ENCODE peak calls at places on chromosomes 13 and 19, in seven cellular contexts. P is H1, M is activated B cell treated with CpG ODN at 0.5 μM for 24 hours, G is GM12865, X is Calu3, E is colonic mucosa, Q is breast epithelium. Z is an unnamed sample.

GRCh38 chr13:41361501-41361900 is 50.4 kb downstream of the NAA16 start:
- DNase-seq in P (no peak), M (no peak), G (no peak), X (no peak), E (no peak), Q (no peak), Z (no peak)

GRCh38 chr13:94636942-94637578 is 35.4 kb downstream of the GPR180 start:
- DNase-seq in P (no peak), M (no peak), G (no peak), X (no peak), E (no peak), Q (no peak), Z (no peak)

GRCh38 chr19:8373867-8374813 is 10.2 kb downstream of the ANGPTL4 start:
- DNase-seq in P (no peak), M (no peak), G (no peak), X (no peak), E (no peak), Q (peak), Z (no peak)

GRCh38 chr13:61954092-61954491 is 538.4 kb upstream of the PCDH20 start:
- DNase-seq in P (no peak), M (no peak), G (peak), X (no peak), E (no peak), Q (no peak), Z (no peak)

GRCh38 chr13:89029062-89029461 is 1357.9 kb downstream of the SLITRK5 start:
- DNase-seq in P (no peak), M (no peak), G (no peak), X (no peak), E (no peak), Q (no peak), Z (peak)

GRCh38 chr13:94947965-94948371 is 235.6 kb upstream of the SOX21 start:
- DNase-seq in P (peak), M (no peak), G (no peak), X (no peak), E (no peak), Q (no peak), Z (no peak)

GRCh38 chr19:17125052-17125727 is 49.6 kb downstream of the MYO9B start:
- DNase-seq in P (no peak), M (no peak), G (peak), X (no peak), E (no peak), Q (no peak), Z (peak)

GRCh38 chr19:57406516-57407123 is 4.3 kb upstream of the ZNF17 start:
- DNase-seq in P (peak), M (peak), G (peak), X (peak), E (peak), Q (peak), Z (peak)

GRCh38 chr19:55014714-55015113 is 23.4 kb downstream of the GP6 start:
- DNase-seq in P (no peak), M (no peak), G (no peak), X (no peak), E (no peak), Q (no peak), Z (peak)

GRCh38 chr19:14629557-14629956 is 45.1 kb downstream of the ADGRE3 start:
- DNase-seq in P (no peak), M (no peak), G (no peak), X (no peak), E (no peak), Q (no peak), Z (no peak)

GRCh38 chr19:12623361-12624031 is 12.8 kb downstream of the ZNF791 start:
- DNase-seq in P (no peak), M (no peak), G (no peak), X (no peak), E (no peak), Q (no peak), Z (no peak)

GRCh38 chr13:50969691-50970090 is 60.1 kb downstream of the RNASEH2B start:
- DNase-seq in P (no peak), M (no peak), G (no peak), X (no peak), E (no peak), Q (no peak), Z (peak)

GRCh38 chr19:35318679-35319448 is 10.1 kb upstream of the CD22 start:
- DNase-seq in P (no peak), M (no peak), G (no peak), X (peak), E (peak), Q (peak), Z (peak)

GRCh38 chr13:33730147-33730546 is 87.8 kb upstream of the RFC3 start:
- DNase-seq in P (no peak), M (no peak), G (peak), X (no peak), E (no peak), Q (no peak), Z (no peak)

GRCh38 chr19:11423804-11424318 is 4.7 kb upstream of the RGL3 start:
- DNase-seq in P (no peak), M (no peak), G (no peak), X (no peak), E (no peak), Q (no peak), Z (no peak)

GRCh38 chr19:57583521-57584416 is at the start of gene ZIK1:
- DNase-seq in P (peak), M (peak), G (peak), X (no peak), E (peak), Q (peak), Z (peak)

GRCh38 chr19:56314018-56314583 is 538 bp downstream of the ZSCAN5A start:
- DNase-seq in P (peak), M (no peak), G (no peak), X (peak), E (no peak), Q (no peak), Z (no peak)

GRCh38 chr19:29724102-29724641 is 9.1 kb upstream of the C19orf12 start:
- DNase-seq in P (no peak), M (no peak), G (peak), X (no peak), E (no peak), Q (no peak), Z (peak)

GRCh38 chr19:21109116-21109515 is 27.1 kb downstream of the ZNF714 start:
- DNase-seq in P (no peak), M (no peak), G (no peak), X (no peak), E (no peak), Q (no peak), Z (no peak)

GRCh38 chr19:33514885-33515485 is 6.6 kb downstream of the PEPD start:
- DNase-seq in P (no peak), M (no peak), G (no peak), X (no peak), E (peak), Q (no peak), Z (no peak)

GRCh38 chr13:21014666-21015170 is 46.7 kb downstream of the LATS2 start:
- DNase-seq in P (no peak), M (no peak), G (no peak), X (no peak), E (no peak), Q (no peak), Z (no peak)

GRCh38 chr19:18086590-18087138 is at the start of gene IL12RB1:
- DNase-seq in P (no peak), M (peak), G (peak), X (no peak), E (no peak), Q (no peak), Z (peak)

GRCh38 chr13:26719356-26719945 is 41.1 kb downstream of the GPR12 start:
- DNase-seq in P (no peak), M (no peak), G (no peak), X (no peak), E (no peak), Q (no peak), Z (no peak)

GRCh38 chr19:7868326-7868670 is 5.9 kb downstream of the PRR36 start:
- DNase-seq in P (no peak), M (no peak), G (no peak), X (no peak), E (no peak), Q (no peak), Z (peak)

GRCh38 chr13:59842507-59842906 is 321.2 kb downstream of the DIAPH3 start:
- DNase-seq in P (no peak), M (no peak), G (no peak), X (no peak), E (no peak), Q (no peak), Z (no peak)

GRCh38 chr19:21877976-21878375 is 42.0 kb upstream of the ZNF43 start:
- DNase-seq in P (no peak), M (no peak), G (no peak), X (no peak), E (no peak), Q (no peak), Z (no peak)

GRCh38 chr19:2014731-2015610 is 543 bp downstream of the BTBD2 start:
- DNase-seq in P (no peak), M (peak), G (peak), X (no peak), E (no peak), Q (no peak), Z (peak)

GRCh38 chr13:99218545-99218944 is 17.9 kb downstream of the UBAC2 start:
- DNase-seq in P (no peak), M (no peak), G (no peak), X (no peak), E (no peak), Q (no peak), Z (no peak)

GRCh38 chr13:106083620-106084350 is 451.7 kb downstream of the EFNB2 start:
- DNase-seq in P (no peak), M (no peak), G (peak), X (peak), E (peak), Q (no peak), Z (peak)

GRCh38 chr19:21568816-21569496 is 63.6 kb downstream of the ZNF429 start:
- DNase-seq in P (no peak), M (peak), G (no peak), X (no peak), E (peak), Q (peak), Z (peak)

GRCh38 chr13:94006271-94006670 is 473.2 kb downstream of the DCT start:
- DNase-seq in P (no peak), M (no peak), G (no peak), X (no peak), E (no peak), Q (no peak), Z (no peak)

GRCh38 chr19:2702170-2703076 is at the start of gene GNG7:
- DNase-seq in P (no peak), M (peak), G (peak), X (peak), E (peak), Q (peak), Z (peak)

GRCh38 chr13:94454906-94455305 is 24.6 kb downstream of the DCT start:
- DNase-seq in P (no peak), M (no peak), G (no peak), X (no peak), E (no peak), Q (no peak), Z (peak)

GRCh38 chr13:25654332-25654731 is 282.6 kb downstream of the ATP8A2 start:
- DNase-seq in P (no peak), M (no peak), G (no peak), X (no peak), E (no peak), Q (no peak), Z (no peak)

GRCh38 chr13:76903544-76904162 is 17.4 kb upstream of the KCTD12 start:
- DNase-seq in P (peak), M (no peak), G (peak), X (peak), E (peak), Q (no peak), Z (peak)

GRCh38 chr13:104414771-104415170 is 1348.6 kb upstream of the SLC10A2 start:
- DNase-seq in P (no peak), M (no peak), G (no peak), X (no peak), E (no peak), Q (no peak), Z (no peak)
- TF ChIP-seq CTCF in P (no peak), M (no peak), G (no peak), X (no peak), E (no peak), Q (no peak), Z (no peak)

GRCh38 chr13:75867718-75868117 is 231.6 kb downstream of the LMO7 start:
- DNase-seq in P (no peak), M (no peak), G (no peak), X (no peak), E (no peak), Q (no peak), Z (no peak)

GRCh38 chr13:75872970-75873369 is 236.8 kb downstream of the LMO7 start:
- DNase-seq in P (no peak), M (no peak), G (no peak), X (no peak), E (no peak), Q (no peak), Z (no peak)

GRCh38 chr13:75871059-75871458 is 234.9 kb downstream of the LMO7 start:
- DNase-seq in P (no peak), M (no peak), G (no peak), X (no peak), E (no peak), Q (no peak), Z (no peak)

GRCh38 chr13:75869981-75870380 is 233.9 kb downstream of the LMO7 start:
- DNase-seq in P (no peak), M (no peak), G (no peak), X (no peak), E (no peak), Q (no peak), Z (peak)

GRCh38 chr13:75870397-75870801 is 234.3 kb downstream of the LMO7 start:
- DNase-seq in P (no peak), M (no peak), G (peak), X (no peak), E (no peak), Q (no peak), Z (peak)
- TF ChIP-seq CTCF in P (peak), M (no peak), G (peak), X (no peak), E (peak), Q (peak), Z (peak)

GRCh38 chr19:518292-519231 is 11.3 kb downstream of the TPGS1 start:
- DNase-seq in P (no peak), M (no peak), G (peak), X (no peak), E (no peak), Q (no peak), Z (peak)
- TF ChIP-seq CTCF in P (peak), M (no peak), G (no peak), X (no peak), E (no peak), Q (no peak), Z (peak)

GRCh38 chr19:53809518-53810186 is 14.5 kb downstream of the NLRP12 start:
- DNase-seq in P (peak), M (no peak), G (no peak), X (no peak), E (no peak), Q (no peak), Z (peak)
- TF ChIP-seq CTCF in P (peak), M (no peak), G (no peak), X (no peak), E (no peak), Q (no peak), Z (no peak)

DNA sequence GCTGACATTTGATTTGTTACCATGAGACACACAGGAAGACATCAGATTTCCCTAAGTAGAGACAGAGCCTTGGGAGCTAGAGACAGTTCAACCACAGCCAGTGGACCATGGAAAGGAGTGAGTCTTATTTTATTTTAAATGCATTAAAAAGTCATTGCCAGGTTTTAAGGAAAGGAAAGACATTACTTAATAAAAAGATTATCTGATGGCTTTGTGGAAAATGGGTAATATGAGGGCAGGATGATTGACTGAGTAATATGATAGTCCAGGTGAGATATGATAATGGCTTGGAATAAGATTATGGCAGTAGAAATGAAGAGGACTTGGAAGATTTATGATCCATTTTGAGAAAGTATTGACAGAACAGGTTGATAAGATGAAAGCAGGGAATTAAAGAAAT is 580.1 kb downstream of the GPC5 start:
- DNase-seq in P (no peak), M (no peak), G (no peak), X (no peak), E (no peak), Q (no peak), Z (no peak)
- TF ChIP-seq CTCF in P (no peak), M (no peak), G (no peak), X (no peak), E (no peak), Q (no peak), Z (no peak)

GRCh38 chr19:48719263-48720171 is at the start of gene MAMSTR:
- DNase-seq in P (no peak), M (no peak), G (no peak), X (no peak), E (no peak), Q (no peak), Z (no peak)
- TF ChIP-seq CTCF in P (no peak), M (no peak), G (no peak), X (no peak), E (no peak), Q (no peak), Z (no peak)

DNA sequence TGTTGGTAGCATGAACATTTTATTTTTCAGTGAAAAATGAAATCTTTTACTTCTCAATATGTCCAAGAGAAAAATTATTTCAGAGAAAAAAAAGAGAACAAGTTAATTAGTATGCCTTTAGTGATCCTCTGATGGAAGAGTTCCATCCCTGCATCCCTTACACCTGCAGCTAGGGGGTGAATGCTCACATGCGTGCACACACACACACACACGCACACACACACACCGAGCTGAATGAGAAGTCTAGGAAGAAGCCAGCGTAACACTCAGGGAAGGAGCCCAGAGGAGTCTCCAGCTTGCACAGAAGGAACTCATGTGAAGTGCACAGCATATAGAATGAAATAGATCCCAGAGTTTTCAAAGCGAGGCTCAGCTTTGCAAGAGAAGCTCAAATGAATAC is 510.5 kb downstream of the IRS2 start:
- DNase-seq in P (no peak), M (no peak), G (no peak), X (peak), E (no peak), Q (no peak), Z (no peak)
- TF ChIP-seq CTCF in P (peak), M (no peak), G (no peak), X (no peak), E (peak), Q (no peak), Z (no peak)

Z was measured in activated CD8-positive, alpha-beta T cell treated with anti-CD3 and anti-CD28 coated beads for 36 hours.